ENCODE peak calls at places on chromosomes 12 and 14, in six cellular contexts. One of them, this sample, is unnamed.

GRCh38 chr12:1517007-1517406 is 77.4 kb downstream of the FBXL14 start:
- DNase-seq in choroid plexus epithelial cell: peak
- DNase-seq in fibroblast of the aortic adventitia: peak
- DNase-seq in gastrocnemius medialis: no peak
- DNase-seq in upper lobe of right lung: no peak
- DNase-seq in PC-3: peak
- DNase-seq in this sample: peak

GRCh38 chr14:102891111-102891510 is 31.4 kb upstream of the AMN start:
- DNase-seq in fibroblast of the aortic adventitia: no peak
- DNase-seq in PC-3: no peak
- DNase-seq in choroid plexus epithelial cell: no peak
- DNase-seq in upper lobe of right lung: no peak
- DNase-seq in gastrocnemius medialis: no peak
- DNase-seq in this sample: no peak

GRCh38 chr12:46701356-46701755 is 124.4 kb downstream of the SLC38A4 start:
- DNase-seq in upper lobe of right lung: no peak
- DNase-seq in choroid plexus epithelial cell: no peak
- DNase-seq in gastrocnemius medialis: no peak
- DNase-seq in fibroblast of the aortic adventitia: no peak
- DNase-seq in PC-3: no peak
- DNase-seq in this sample: peak

GRCh38 chr12:24617471-24617870 is 331.4 kb downstream of the BCAT1 start:
- DNase-seq in fibroblast of the aortic adventitia: peak
- DNase-seq in upper lobe of right lung: no peak
- DNase-seq in PC-3: no peak
- DNase-seq in gastrocnemius medialis: no peak
- DNase-seq in choroid plexus epithelial cell: peak
- DNase-seq in this sample: no peak

GRCh38 chr12:68591716-68592437 is 18.8 kb upstream of the RAP1B start:
- DNase-seq in PC-3: no peak
- DNase-seq in gastrocnemius medialis: no peak
- DNase-seq in upper lobe of right lung: no peak
- DNase-seq in fibroblast of the aortic adventitia: no peak
- DNase-seq in choroid plexus epithelial cell: no peak
- DNase-seq in this sample: no peak

GRCh38 chr14:70644016-70644415 is 2.3 kb downstream of the TTC9 start:
- DNase-seq in upper lobe of right lung: no peak
- DNase-seq in choroid plexus epithelial cell: no peak
- DNase-seq in fibroblast of the aortic adventitia: no peak
- DNase-seq in PC-3: no peak
- DNase-seq in gastrocnemius medialis: no peak
- DNase-seq in this sample: no peak

GRCh38 chr14:36430662-36431084 is 89.4 kb downstream of the NKX2-1 start:
- DNase-seq in choroid plexus epithelial cell: no peak
- DNase-seq in upper lobe of right lung: no peak
- DNase-seq in PC-3: no peak
- DNase-seq in gastrocnemius medialis: no peak
- DNase-seq in fibroblast of the aortic adventitia: no peak
- DNase-seq in this sample: no peak

GRCh38 chr12:71439613-71440392 is at the start of gene LGR5:
- DNase-seq in gastrocnemius medialis: peak
- DNase-seq in fibroblast of the aortic adventitia: peak
- DNase-seq in choroid plexus epithelial cell: peak
- DNase-seq in PC-3: peak
- DNase-seq in upper lobe of right lung: peak
- DNase-seq in this sample: no peak

GRCh38 chr14:95577067-95577800 is 42.4 kb downstream of the GLRX5 start:
- DNase-seq in upper lobe of right lung: no peak
- DNase-seq in choroid plexus epithelial cell: no peak
- DNase-seq in PC-3: no peak
- DNase-seq in gastrocnemius medialis: no peak
- DNase-seq in fibroblast of the aortic adventitia: no peak
- DNase-seq in this sample: no peak

GRCh38 chr12:45203767-45204166 is 12.1 kb upstream of the ANO6 start:
- DNase-seq in upper lobe of right lung: no peak
- DNase-seq in gastrocnemius medialis: no peak
- DNase-seq in fibroblast of the aortic adventitia: no peak
- DNase-seq in PC-3: no peak
- DNase-seq in choroid plexus epithelial cell: peak
- DNase-seq in this sample: no peak

GRCh38 chr12:55707841-55708694 is at the start of gene ITGA7:
- DNase-seq in PC-3: peak
- DNase-seq in gastrocnemius medialis: peak
- DNase-seq in choroid plexus epithelial cell: no peak
- DNase-seq in upper lobe of right lung: peak
- DNase-seq in fibroblast of the aortic adventitia: no peak
- DNase-seq in this sample: no peak

GRCh38 chr14:99262977-99263448 is 9.0 kb downstream of the BCL11B start:
- DNase-seq in fibroblast of the aortic adventitia: no peak
- DNase-seq in choroid plexus epithelial cell: no peak
- DNase-seq in PC-3: no peak
- DNase-seq in upper lobe of right lung: no peak
- DNase-seq in gastrocnemius medialis: no peak
- DNase-seq in this sample: no peak

GRCh38 chr14:51929920-51930682 is 59.2 kb upstream of the RTRAF start:
- DNase-seq in fibroblast of the aortic adventitia: no peak
- DNase-seq in PC-3: no peak
- DNase-seq in choroid plexus epithelial cell: no peak
- DNase-seq in upper lobe of right lung: no peak
- DNase-seq in gastrocnemius medialis: no peak
- DNase-seq in this sample: no peak

GRCh38 chr14:105773584-105773983 is 247.2 kb downstream of the TMEM121 start:
- DNase-seq in PC-3: no peak
- DNase-seq in upper lobe of right lung: peak
- DNase-seq in choroid plexus epithelial cell: no peak
- DNase-seq in fibroblast of the aortic adventitia: no peak
- DNase-seq in gastrocnemius medialis: no peak
- DNase-seq in this sample: no peak

GRCh38 chr12:29691146-29691854 is 92.4 kb downstream of the TMTC1 start:
- DNase-seq in PC-3: no peak
- DNase-seq in fibroblast of the aortic adventitia: no peak
- DNase-seq in upper lobe of right lung: no peak
- DNase-seq in gastrocnemius medialis: no peak
- DNase-seq in choroid plexus epithelial cell: no peak
- DNase-seq in this sample: peak

GRCh38 chr12:130934753-130935152 is 19.0 kb upstream of the ADGRD1 start:
- DNase-seq in fibroblast of the aortic adventitia: no peak
- DNase-seq in upper lobe of right lung: no peak
- DNase-seq in choroid plexus epithelial cell: no peak
- DNase-seq in PC-3: no peak
- DNase-seq in gastrocnemius medialis: no peak
- DNase-seq in this sample: no peak

GRCh38 chr14:101108579-101109346 is 205.2 kb upstream of the RTL1 start:
- DNase-seq in fibroblast of the aortic adventitia: no peak
- DNase-seq in PC-3: no peak
- DNase-seq in choroid plexus epithelial cell: no peak
- DNase-seq in upper lobe of right lung: no peak
- DNase-seq in gastrocnemius medialis: no peak
- DNase-seq in this sample: no peak

GRCh38 chr12:82027612-82028011 is 268.5 kb upstream of the PPFIA2 start:
- DNase-seq in fibroblast of the aortic adventitia: no peak
- DNase-seq in upper lobe of right lung: no peak
- DNase-seq in gastrocnemius medialis: no peak
- DNase-seq in PC-3: no peak
- DNase-seq in choroid plexus epithelial cell: no peak
- DNase-seq in this sample: no peak

GRCh38 chr12:78149459-78149858 is 318.8 kb downstream of the NAV3 start:
- DNase-seq in PC-3: no peak
- DNase-seq in fibroblast of the aortic adventitia: peak
- DNase-seq in upper lobe of right lung: no peak
- DNase-seq in choroid plexus epithelial cell: peak
- DNase-seq in gastrocnemius medialis: no peak
- DNase-seq in this sample: no peak

GRCh38 chr12:52249041-52249461 is 16.0 kb downstream of the KRT7 start:
- DNase-seq in gastrocnemius medialis: peak
- DNase-seq in PC-3: peak
- DNase-seq in choroid plexus epithelial cell: no peak
- DNase-seq in upper lobe of right lung: peak
- DNase-seq in fibroblast of the aortic adventitia: peak
- DNase-seq in this sample: no peak

GRCh38 chr12:124772467-124773170 is 91.0 kb downstream of the SCARB1 start:
- DNase-seq in PC-3: peak
- DNase-seq in upper lobe of right lung: no peak
- DNase-seq in choroid plexus epithelial cell: no peak
- DNase-seq in gastrocnemius medialis: no peak
- DNase-seq in fibroblast of the aortic adventitia: peak
- DNase-seq in this sample: no peak

GRCh38 chr14:91252901-91253794 is 8.6 kb upstream of the GPR68 start:
- DNase-seq in fibroblast of the aortic adventitia: no peak
- DNase-seq in PC-3: peak
- DNase-seq in gastrocnemius medialis: no peak
- DNase-seq in upper lobe of right lung: peak
- DNase-seq in choroid plexus epithelial cell: no peak
- DNase-seq in this sample: no peak

GRCh38 chr12:32742133-32742532 is 13.6 kb downstream of the YARS2 start:
- DNase-seq in PC-3: no peak
- DNase-seq in gastrocnemius medialis: no peak
- DNase-seq in upper lobe of right lung: no peak
- DNase-seq in choroid plexus epithelial cell: no peak
- DNase-seq in fibroblast of the aortic adventitia: no peak
- DNase-seq in this sample: no peak

GRCh38 chr12:97046901-97047300 is 139.8 kb downstream of the NEDD1 start:
- DNase-seq in gastrocnemius medialis: no peak
- DNase-seq in choroid plexus epithelial cell: no peak
- DNase-seq in fibroblast of the aortic adventitia: no peak
- DNase-seq in PC-3: no peak
- DNase-seq in upper lobe of right lung: no peak
- DNase-seq in this sample: no peak

GRCh38 chr12:116727261-116727660 is 10.6 kb downstream of the SPRING1 start:
- DNase-seq in fibroblast of the aortic adventitia: no peak
- DNase-seq in PC-3: no peak
- DNase-seq in choroid plexus epithelial cell: no peak
- DNase-seq in gastrocnemius medialis: no peak
- DNase-seq in upper lobe of right lung: no peak
- DNase-seq in this sample: no peak
- TF ChIP-seq CTCF in fibroblast of the aortic adventitia: no peak
- TF ChIP-seq CTCF in PC-3: no peak
- TF ChIP-seq CTCF in choroid plexus epithelial cell: no peak
- TF ChIP-seq CTCF in gastrocnemius medialis: no peak
- TF ChIP-seq CTCF in upper lobe of right lung: no peak
- TF ChIP-seq CTCF in this sample: no peak

GRCh38 chr12:2682301-2683282 is 112.2 kb upstream of the FKBP4 start:
- DNase-seq in PC-3: peak
- DNase-seq in choroid plexus epithelial cell: peak
- DNase-seq in gastrocnemius medialis: no peak
- DNase-seq in upper lobe of right lung: no peak
- DNase-seq in fibroblast of the aortic adventitia: peak
- DNase-seq in this sample: no peak
- TF ChIP-seq CTCF in PC-3: peak
- TF ChIP-seq CTCF in choroid plexus epithelial cell: peak
- TF ChIP-seq CTCF in gastrocnemius medialis: no peak
- TF ChIP-seq CTCF in upper lobe of right lung: peak
- TF ChIP-seq CTCF in fibroblast of the aortic adventitia: peak
- TF ChIP-seq CTCF in this sample: peak

GRCh38 chr12:14575585-14575984 is 7.9 kb upstream of the PLBD1 start:
- DNase-seq in fibroblast of the aortic adventitia: no peak
- DNase-seq in choroid plexus epithelial cell: no peak
- DNase-seq in gastrocnemius medialis: no peak
- DNase-seq in upper lobe of right lung: no peak
- DNase-seq in PC-3: no peak
- DNase-seq in this sample: no peak

GRCh38 chr12:14573118-14573517 is 5.4 kb upstream of the PLBD1 start:
- DNase-seq in fibroblast of the aortic adventitia: no peak
- DNase-seq in gastrocnemius medialis: no peak
- DNase-seq in PC-3: no peak
- DNase-seq in choroid plexus epithelial cell: no peak
- DNase-seq in upper lobe of right lung: no peak
- DNase-seq in this sample: no peak

GRCh38 chr12:14570231-14570630 is 2.5 kb upstream of the PLBD1 start:
- DNase-seq in fibroblast of the aortic adventitia: no peak
- DNase-seq in choroid plexus epithelial cell: no peak
- DNase-seq in PC-3: no peak
- DNase-seq in upper lobe of right lung: no peak
- DNase-seq in gastrocnemius medialis: no peak
- DNase-seq in this sample: no peak

GRCh38 chr12:14571779-14572178 is 4.1 kb upstream of the PLBD1 start:
- DNase-seq in upper lobe of right lung: no peak
- DNase-seq in PC-3: no peak
- DNase-seq in gastrocnemius medialis: no peak
- DNase-seq in fibroblast of the aortic adventitia: no peak
- DNase-seq in choroid plexus epithelial cell: no peak
- DNase-seq in this sample: no peak

GRCh38 chr12:14572401-14572800 is 4.7 kb upstream of the PLBD1 start:
- DNase-seq in choroid plexus epithelial cell: no peak
- DNase-seq in gastrocnemius medialis: no peak
- DNase-seq in fibroblast of the aortic adventitia: no peak
- DNase-seq in PC-3: no peak
- DNase-seq in upper lobe of right lung: no peak
- DNase-seq in this sample: no peak
- TF ChIP-seq CTCF in choroid plexus epithelial cell: no peak
- TF ChIP-seq CTCF in gastrocnemius medialis: no peak
- TF ChIP-seq CTCF in fibroblast of the aortic adventitia: no peak
- TF ChIP-seq CTCF in PC-3: peak
- TF ChIP-seq CTCF in upper lobe of right lung: peak
- TF ChIP-seq CTCF in this sample: peak

GRCh38 chr12:104823985-104824441 is 134.1 kb downstream of the SLC41A2 start:
- DNase-seq in PC-3: peak
- DNase-seq in gastrocnemius medialis: peak
- DNase-seq in choroid plexus epithelial cell: no peak
- DNase-seq in upper lobe of right lung: peak
- DNase-seq in fibroblast of the aortic adventitia: no peak
- DNase-seq in this sample: no peak

GRCh38 chr12:104828015-104828414 is 130.1 kb downstream of the SLC41A2 start:
- DNase-seq in PC-3: no peak
- DNase-seq in fibroblast of the aortic adventitia: no peak
- DNase-seq in choroid plexus epithelial cell: no peak
- DNase-seq in gastrocnemius medialis: no peak
- DNase-seq in upper lobe of right lung: no peak
- DNase-seq in this sample: no peak

GRCh38 chr12:104825408-104825807 is 132.7 kb downstream of the SLC41A2 start:
- DNase-seq in gastrocnemius medialis: no peak
- DNase-seq in PC-3: peak
- DNase-seq in choroid plexus epithelial cell: peak
- DNase-seq in fibroblast of the aortic adventitia: no peak
- DNase-seq in upper lobe of right lung: no peak
- DNase-seq in this sample: no peak

GRCh38 chr12:104827587-104827986 is 130.5 kb downstream of the SLC41A2 start:
- DNase-seq in upper lobe of right lung: no peak
- DNase-seq in choroid plexus epithelial cell: peak
- DNase-seq in PC-3: peak
- DNase-seq in gastrocnemius medialis: no peak
- DNase-seq in fibroblast of the aortic adventitia: no peak
- DNase-seq in this sample: no peak
- TF ChIP-seq CTCF in upper lobe of right lung: peak
- TF ChIP-seq CTCF in choroid plexus epithelial cell: peak
- TF ChIP-seq CTCF in PC-3: peak
- TF ChIP-seq CTCF in gastrocnemius medialis: no peak
- TF ChIP-seq CTCF in fibroblast of the aortic adventitia: peak
- TF ChIP-seq CTCF in this sample: peak

GRCh38 chr12:85155791-85156190 is 119.6 kb downstream of the LRRIQ1 start:
- DNase-seq in gastrocnemius medialis: no peak
- DNase-seq in upper lobe of right lung: no peak
- DNase-seq in choroid plexus epithelial cell: peak
- DNase-seq in PC-3: peak
- DNase-seq in fibroblast of the aortic adventitia: peak
- DNase-seq in this sample: peak

GRCh38 chr12:85157023-85157626 is 121.0 kb downstream of the LRRIQ1 start:
- DNase-seq in gastrocnemius medialis: no peak
- DNase-seq in fibroblast of the aortic adventitia: no peak
- DNase-seq in upper lobe of right lung: no peak
- DNase-seq in choroid plexus epithelial cell: peak
- DNase-seq in PC-3: no peak
- DNase-seq in this sample: no peak

GRCh38 chr12:85156569-85156968 is 120.4 kb downstream of the LRRIQ1 start:
- DNase-seq in upper lobe of right lung: no peak
- DNase-seq in PC-3: peak
- DNase-seq in choroid plexus epithelial cell: peak
- DNase-seq in fibroblast of the aortic adventitia: no peak
- DNase-seq in gastrocnemius medialis: no peak
- DNase-seq in this sample: no peak
- TF ChIP-seq CTCF in upper lobe of right lung: no peak
- TF ChIP-seq CTCF in PC-3: peak
- TF ChIP-seq CTCF in choroid plexus epithelial cell: peak
- TF ChIP-seq CTCF in fibroblast of the aortic adventitia: no peak
- TF ChIP-seq CTCF in gastrocnemius medialis: no peak
- TF ChIP-seq CTCF in this sample: no peak